ENCODE peak calls at places on chromosomes 3 and 15, in seven cellular contexts. One of them, this sample, is unnamed.

GRCh38 chr3:59006791-59007517 is 42.9 kb downstream of the CFAP20DC start:
- DNase-seq in M059J: peak; percentile 15
- DNase-seq in CD8-positive, alpha-beta T cell: no peak
- DNase-seq in natural killer cell treated with Interleukin-12 subunit alpha and Interleukin-12 subunit beta and Interleukin-15 and Interleukin-18, amount 100 ng/mL, for 72 hours: no peak
- DNase-seq in HT1080: peak; percentile 5
- DNase-seq in hepatic stellate cell: no peak
- DNase-seq in activated naive CD8-positive, alpha-beta T cell treated with anti-CD3 and anti-CD28 coated beads, Interleukin-2, amount 50 U/mL, for 16 hours: no peak
- DNase-seq in this sample: peak; percentile 50

GRCh38 chr3:133400006-133400515 is at the start of gene BFSP2:
- DNase-seq in M059J: no peak
- DNase-seq in CD8-positive, alpha-beta T cell: no peak
- DNase-seq in natural killer cell treated with Interleukin-12 subunit alpha and Interleukin-12 subunit beta and Interleukin-15 and Interleukin-18, amount 100 ng/mL, for 72 hours: no peak
- DNase-seq in HT1080: no peak
- DNase-seq in hepatic stellate cell: no peak
- DNase-seq in activated naive CD8-positive, alpha-beta T cell treated with anti-CD3 and anti-CD28 coated beads, Interleukin-2, amount 50 U/mL, for 16 hours: no peak
- DNase-seq in this sample: no peak

GRCh38 chr3:193851941-193852674 is 259.1 kb downstream of the OPA1 start:
- DNase-seq in M059J: no peak
- DNase-seq in CD8-positive, alpha-beta T cell: no peak
- DNase-seq in natural killer cell treated with Interleukin-12 subunit alpha and Interleukin-12 subunit beta and Interleukin-15 and Interleukin-18, amount 100 ng/mL, for 72 hours: peak; percentile 20
- DNase-seq in HT1080: no peak
- DNase-seq in hepatic stellate cell: no peak
- DNase-seq in activated naive CD8-positive, alpha-beta T cell treated with anti-CD3 and anti-CD28 coated beads, Interleukin-2, amount 50 U/mL, for 16 hours: no peak
- DNase-seq in this sample: no peak

GRCh38 chr3:90145094-90145810 is 1037.8 kb downstream of the EPHA3 start:
- DNase-seq in M059J: no peak
- DNase-seq in CD8-positive, alpha-beta T cell: no peak
- DNase-seq in natural killer cell treated with Interleukin-12 subunit alpha and Interleukin-12 subunit beta and Interleukin-15 and Interleukin-18, amount 100 ng/mL, for 72 hours: no peak
- DNase-seq in HT1080: peak; percentile 11
- DNase-seq in hepatic stellate cell: no peak
- DNase-seq in activated naive CD8-positive, alpha-beta T cell treated with anti-CD3 and anti-CD28 coated beads, Interleukin-2, amount 50 U/mL, for 16 hours: no peak
- DNase-seq in this sample: no peak

GRCh38 chr3:41522620-41523019 is 323.3 kb downstream of the CTNNB1 start:
- DNase-seq in M059J: no peak
- DNase-seq in CD8-positive, alpha-beta T cell: no peak
- DNase-seq in natural killer cell treated with Interleukin-12 subunit alpha and Interleukin-12 subunit beta and Interleukin-15 and Interleukin-18, amount 100 ng/mL, for 72 hours: no peak
- DNase-seq in HT1080: no peak
- DNase-seq in hepatic stellate cell: no peak
- DNase-seq in activated naive CD8-positive, alpha-beta T cell treated with anti-CD3 and anti-CD28 coated beads, Interleukin-2, amount 50 U/mL, for 16 hours: no peak
- DNase-seq in this sample: no peak

GRCh38 chr3:12758025-12758830 is 831 bp downstream of the TMEM40 start:
- DNase-seq in M059J: peak; percentile 70
- DNase-seq in CD8-positive, alpha-beta T cell: no peak
- DNase-seq in natural killer cell treated with Interleukin-12 subunit alpha and Interleukin-12 subunit beta and Interleukin-15 and Interleukin-18, amount 100 ng/mL, for 72 hours: no peak
- DNase-seq in HT1080: no peak
- DNase-seq in hepatic stellate cell: peak; percentile 64
- DNase-seq in activated naive CD8-positive, alpha-beta T cell treated with anti-CD3 and anti-CD28 coated beads, Interleukin-2, amount 50 U/mL, for 16 hours: no peak
- DNase-seq in this sample: peak; percentile 55

GRCh38 chr3:185796431-185797107 is 28.3 kb downstream of the IGF2BP2 start:
- DNase-seq in M059J: peak; percentile 98
- DNase-seq in CD8-positive, alpha-beta T cell: no peak
- DNase-seq in natural killer cell treated with Interleukin-12 subunit alpha and Interleukin-12 subunit beta and Interleukin-15 and Interleukin-18, amount 100 ng/mL, for 72 hours: no peak
- DNase-seq in HT1080: peak; percentile 96
- DNase-seq in hepatic stellate cell: peak; percentile 16
- DNase-seq in activated naive CD8-positive, alpha-beta T cell treated with anti-CD3 and anti-CD28 coated beads, Interleukin-2, amount 50 U/mL, for 16 hours: no peak
- DNase-seq in this sample: peak; percentile 71

GRCh38 chr3:27960133-27960532 is 238.0 kb upstream of the EOMES start:
- DNase-seq in M059J: peak; percentile 17
- DNase-seq in CD8-positive, alpha-beta T cell: no peak
- DNase-seq in natural killer cell treated with Interleukin-12 subunit alpha and Interleukin-12 subunit beta and Interleukin-15 and Interleukin-18, amount 100 ng/mL, for 72 hours: no peak
- DNase-seq in HT1080: peak; percentile 70
- DNase-seq in hepatic stellate cell: no peak
- DNase-seq in activated naive CD8-positive, alpha-beta T cell treated with anti-CD3 and anti-CD28 coated beads, Interleukin-2, amount 50 U/mL, for 16 hours: no peak
- DNase-seq in this sample: peak; percentile 44

GRCh38 chr15:83379574-83379973 is 67.6 kb upstream of the SH3GL3 start:
- DNase-seq in M059J: peak; percentile 76
- DNase-seq in CD8-positive, alpha-beta T cell: no peak
- DNase-seq in natural killer cell treated with Interleukin-12 subunit alpha and Interleukin-12 subunit beta and Interleukin-15 and Interleukin-18, amount 100 ng/mL, for 72 hours: no peak
- DNase-seq in HT1080: peak; percentile 89
- DNase-seq in hepatic stellate cell: no peak
- DNase-seq in activated naive CD8-positive, alpha-beta T cell treated with anti-CD3 and anti-CD28 coated beads, Interleukin-2, amount 50 U/mL, for 16 hours: no peak
- DNase-seq in this sample: peak; percentile 49

This sample was measured in HFFc6.